ENCODE peak calls at places on chromosomes 2 and 18, in nine cellular contexts. H is GM10248, U is heart left ventricle, C is psoas muscle, L is AG09309, K is WTC11, Y is lung, P is mammary epithelial cell, E is RWPE1. F is an unnamed sample.

GRCh38 chr2:214193943-214194342 is 216.9 kb upstream of the VWC2L start:
- DNase-seq in K (no peak), Y (no peak), C (no peak), E (no peak), H (no peak), U (no peak), L (peak; percentile 41), P (peak; percentile 48), F (peak; percentile 81)

GRCh38 chr2:25955869-25956535 is 26.3 kb downstream of the KIF3C start:
- DNase-seq in K (no peak), P (no peak), E (no peak), H (no peak), U (no peak), Y (no peak), C (no peak), L (no peak), F (no peak)

GRCh38 chr2:111905990-111906735 is 7.8 kb downstream of the MERTK start:
- DNase-seq in P (peak; percentile 25), H (no peak), E (no peak), Y (no peak), U (no peak), L (no peak), K (no peak), C (no peak), F (no peak)

GRCh38 chr18:59961086-59961485 is 61.3 kb downstream of the PMAIP1 start:
- DNase-seq in K (no peak), L (no peak), U (no peak), E (no peak), C (no peak), P (peak; percentile 25), H (peak; percentile 64), Y (no peak), F (no peak)

GRCh38 chr2:142286618-142287017 is 155.8 kb upstream of the LRP1B start:
- DNase-seq in Y (no peak), U (no peak), L (no peak), E (peak; percentile 21), P (peak; percentile 13), K (peak; percentile 48), H (peak; percentile 23), C (no peak), F (no peak)

GRCh38 chr2:237429761-237430160 is 15.8 kb upstream of the COL6A3 start:
- DNase-seq in K (no peak), P (no peak), C (no peak), Y (peak; percentile 78), L (no peak), U (no peak), H (no peak), E (no peak), F (no peak)

GRCh38 chr2:138708682-138709241 is 71.4 kb downstream of the NXPH2 start:
- DNase-seq in K (no peak), Y (no peak), C (no peak), H (no peak), E (no peak), L (no peak), P (no peak), U (no peak), F (peak; percentile 1)

GRCh38 chr2:8454797-8455196 is 227.1 kb upstream of the ID2 start:
- DNase-seq in K (no peak), P (no peak), U (peak; percentile 43), H (no peak), L (no peak), C (no peak), Y (no peak), E (no peak), F (no peak)

DNA sequence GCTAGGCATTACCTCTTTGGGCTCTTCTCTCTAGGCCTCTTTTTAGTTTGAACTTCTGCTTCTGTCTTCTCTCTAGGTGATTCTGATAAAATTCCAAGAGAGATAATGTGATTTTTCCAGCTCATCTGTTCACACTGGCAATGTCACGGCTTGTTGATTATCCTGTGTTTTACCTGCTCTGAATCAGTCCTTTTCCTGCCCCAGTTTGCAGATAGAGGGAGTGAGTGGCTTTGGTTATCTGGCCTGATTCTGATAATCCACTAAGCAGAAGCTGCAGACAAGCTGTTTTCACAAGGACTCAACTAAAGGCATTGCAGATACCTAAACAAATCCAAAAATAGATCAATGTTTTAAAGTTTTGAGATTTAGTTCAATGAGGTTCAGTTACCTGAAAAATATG is 111.9 kb downstream of the DCC start:
- DNase-seq in K (no peak), E (no peak), Y (no peak), P (no peak), U (no peak), C (no peak), H (no peak), L (no peak), F (no peak)
- TF ChIP-seq CTCF in K (no peak), E (no peak), Y (no peak), P (no peak), U (no peak), C (no peak), H (no peak), L (no peak), F (no peak)

GRCh38 chr2:14903709-14904374 is 271.3 kb downstream of the LRATD1 start:
- DNase-seq in C (no peak), K (peak; percentile 93), Y (no peak), P (peak; percentile 41), H (peak; percentile 83), L (no peak), E (peak; percentile 12), U (no peak), F (no peak)
- TF ChIP-seq CTCF in C (peak; percentile 18), K (peak; percentile 98), Y (no peak), P (peak; percentile 66), H (peak; percentile 90), L (peak; percentile 26), E (peak; percentile 32), U (peak; percentile 26), F (peak; percentile 66)

DNA sequence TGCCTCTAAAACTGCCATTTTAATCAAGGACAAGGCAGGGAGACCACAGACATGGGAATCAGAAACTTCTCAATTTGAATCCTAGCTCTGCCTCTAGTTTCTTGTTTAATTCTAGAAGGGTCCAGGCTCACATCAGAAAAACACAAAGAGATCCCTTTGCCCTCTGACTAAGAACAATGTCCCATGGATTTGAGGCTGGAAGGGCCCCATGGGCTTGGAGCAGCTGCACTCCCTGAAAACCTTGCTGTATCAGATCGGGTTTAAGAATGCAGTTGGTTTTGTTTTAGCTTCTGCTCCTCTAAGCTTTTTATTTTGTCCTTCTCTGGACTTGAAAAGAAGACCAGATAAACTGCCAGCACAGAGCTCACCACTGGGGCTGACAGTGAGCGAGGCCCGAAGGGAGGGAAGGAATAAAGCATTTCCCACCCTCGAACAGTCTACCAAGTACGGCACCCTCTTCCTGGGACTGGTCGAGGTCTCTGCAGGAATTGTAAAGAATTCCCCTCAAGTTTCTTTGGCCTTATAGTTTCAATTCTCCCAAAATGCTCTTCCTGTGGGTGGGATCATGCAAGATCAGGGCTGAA is 69.3 kb upstream of the WIPF1 start:
- DNase-seq in C (no peak), U (no peak), Y (no peak), E (no peak), H (no peak), L (no peak), P (no peak), K (no peak), F (no peak)
- TF ChIP-seq CTCF in C (no peak), U (no peak), Y (no peak), E (no peak), H (no peak), L (no peak), P (no peak), K (no peak), F (no peak)

DNA sequence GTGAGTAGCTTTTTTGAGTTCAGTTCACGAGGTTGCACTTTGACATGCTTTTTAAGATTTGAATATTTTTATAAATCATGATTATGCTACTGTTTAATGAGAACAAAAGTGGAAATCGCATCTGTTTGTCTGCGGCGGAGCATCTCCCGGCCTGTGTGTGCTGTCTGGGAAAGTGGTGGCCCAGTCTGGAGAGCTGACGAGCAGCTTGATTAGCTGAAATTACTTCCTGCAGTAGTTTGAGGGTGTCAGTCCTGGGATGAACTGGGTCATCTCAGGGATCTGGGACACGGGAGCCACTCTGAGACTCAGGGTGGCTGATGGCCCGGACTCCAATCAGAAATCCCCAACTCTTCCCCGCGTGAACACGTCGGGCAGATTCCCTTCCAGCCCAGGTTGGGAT is 115.9 kb downstream of the KLHL29 start:
- DNase-seq in C (no peak), L (no peak), P (no peak), K (no peak), Y (no peak), U (no peak), E (no peak), H (no peak), F (no peak)
- TF ChIP-seq CTCF in C (no peak), L (no peak), P (no peak), K (no peak), Y (no peak), U (no peak), E (no peak), H (no peak), F (no peak)

GRCh38 chr18:46282177-46282570 is 178.0 kb downstream of the HAUS1 start:
- DNase-seq in K (no peak), P (no peak), H (no peak), Y (no peak), C (no peak), U (no peak), L (no peak), E (no peak), F (no peak)

GRCh38 chr18:46282646-46283045 is 178.5 kb downstream of the HAUS1 start:
- DNase-seq in H (no peak), L (no peak), C (no peak), Y (no peak), U (no peak), E (no peak), P (no peak), K (no peak), F (no peak)

GRCh38 chr18:46283268-46283667 is 179.1 kb downstream of the HAUS1 start:
- DNase-seq in E (no peak), H (no peak), U (no peak), C (no peak), P (no peak), K (no peak), Y (no peak), L (no peak), F (peak; percentile 11)

GRCh38 chr18:46279673-46280072 is 175.5 kb downstream of the HAUS1 start:
- DNase-seq in E (no peak), C (no peak), P (no peak), L (no peak), K (no peak), Y (no peak), H (no peak), U (no peak), F (no peak)

DNA sequence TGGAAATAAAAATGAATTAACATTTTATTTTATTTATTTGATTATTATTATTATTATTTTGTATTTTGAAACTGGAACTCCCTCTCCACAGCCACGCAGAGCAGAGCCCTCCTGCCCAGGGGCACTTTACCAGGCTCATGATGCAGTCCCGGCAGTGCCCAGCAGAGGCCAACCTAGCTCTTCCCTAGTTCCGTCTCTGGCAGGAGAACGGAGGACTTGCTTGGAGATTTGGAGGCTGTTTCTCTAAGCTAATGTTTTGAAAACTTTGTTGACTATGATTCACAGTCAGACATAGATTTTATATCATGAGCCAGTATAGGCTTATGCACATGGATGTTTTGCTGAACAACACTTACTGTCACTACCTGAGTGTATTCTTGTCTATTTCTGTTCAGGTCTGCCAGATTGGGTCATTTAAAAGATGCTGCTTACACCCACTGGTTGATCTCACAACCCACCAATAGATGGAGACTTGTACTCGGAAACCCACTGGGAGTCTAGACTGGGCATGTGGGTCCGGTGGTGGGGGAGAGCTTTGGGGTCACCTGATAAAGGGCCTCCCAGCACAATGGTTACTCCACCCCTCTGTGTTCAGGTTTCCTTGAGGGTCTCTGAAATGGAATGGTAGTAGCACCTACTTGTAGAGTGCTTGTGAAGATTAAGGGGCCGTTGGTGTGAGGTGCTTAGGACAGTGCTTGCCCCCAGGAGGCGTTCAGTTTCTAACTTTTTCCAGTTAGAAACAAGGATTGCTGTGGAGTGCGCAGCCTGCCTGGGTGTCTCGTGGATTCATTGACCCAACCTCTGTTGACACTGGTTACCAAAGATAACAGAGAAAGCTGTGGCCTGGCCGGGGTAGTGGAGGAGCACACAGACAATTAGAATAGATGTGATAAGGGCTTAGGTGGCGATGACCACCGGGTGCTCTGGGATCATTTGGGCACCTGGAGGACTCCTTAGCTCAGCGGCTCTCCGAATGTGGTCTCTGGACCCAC is 177.3 kb downstream of the HAUS1 start:
- DNase-seq in U (peak; percentile 63), E (peak; percentile 43), P (peak; percentile 65), C (peak; percentile 51), K (peak; percentile 84), H (peak; percentile 71), L (peak; percentile 32), Y (peak; percentile 58), F (peak; percentile 77)
- TF ChIP-seq CTCF in U (peak; percentile 97), E (peak; percentile 92), P (peak; percentile 96), C (peak; percentile 96), K (peak; percentile 83), H (peak; percentile 90), L (peak; percentile 96), Y (peak; percentile 77), F (peak; percentile 91)